ENCODE peak calls at places on chromosomes 3 and 15, in eight cellular contexts. One of them, this sample, is unnamed.

GRCh38 chr15:30033763-30034162 is 49.0 kb upstream of the GOLGA8J start:
- DNase-seq in G401: no peak
- DNase-seq in caudate nucleus: no peak
- DNase-seq in ACHN: no peak
- DNase-seq in activated effector memory CD4-positive, alpha-beta T cell treated with anti-CD3 and anti-CD28 coated beads, Interleukin-2, amount 50 U/mL, for 16 hours: no peak
- DNase-seq in cardiac fibroblast: no peak
- DNase-seq in NAMALWA: no peak
- DNase-seq in HuH-7: no peak
- DNase-seq in this sample: no peak

GRCh38 chr3:141412087-141412935 is 44.0 kb downstream of the ZBTB38 start:
- DNase-seq in G401: peak
- DNase-seq in caudate nucleus: peak
- DNase-seq in ACHN: no peak
- DNase-seq in activated effector memory CD4-positive, alpha-beta T cell treated with anti-CD3 and anti-CD28 coated beads, Interleukin-2, amount 50 U/mL, for 16 hours: peak
- DNase-seq in cardiac fibroblast: peak
- DNase-seq in NAMALWA: peak
- DNase-seq in HuH-7: no peak
- DNase-seq in this sample: peak

GRCh38 chr3:187978433-187979011 is 175.4 kb upstream of the LPP start:
- DNase-seq in G401: no peak
- DNase-seq in caudate nucleus: no peak
- DNase-seq in ACHN: no peak
- DNase-seq in activated effector memory CD4-positive, alpha-beta T cell treated with anti-CD3 and anti-CD28 coated beads, Interleukin-2, amount 50 U/mL, for 16 hours: no peak
- DNase-seq in cardiac fibroblast: peak
- DNase-seq in NAMALWA: peak
- DNase-seq in HuH-7: no peak
- DNase-seq in this sample: no peak

GRCh38 chr3:168272343-168272984 is 176.7 kb upstream of the GOLIM4 start:
- DNase-seq in G401: no peak
- DNase-seq in caudate nucleus: no peak
- DNase-seq in ACHN: no peak
- DNase-seq in activated effector memory CD4-positive, alpha-beta T cell treated with anti-CD3 and anti-CD28 coated beads, Interleukin-2, amount 50 U/mL, for 16 hours: no peak
- DNase-seq in cardiac fibroblast: no peak
- DNase-seq in NAMALWA: no peak
- DNase-seq in HuH-7: no peak
- DNase-seq in this sample: no peak

GRCh38 chr15:62606376-62607164 is 436.0 kb upstream of the TPM1 start:
- DNase-seq in G401: no peak
- DNase-seq in caudate nucleus: no peak
- DNase-seq in ACHN: peak
- DNase-seq in activated effector memory CD4-positive, alpha-beta T cell treated with anti-CD3 and anti-CD28 coated beads, Interleukin-2, amount 50 U/mL, for 16 hours: no peak
- DNase-seq in cardiac fibroblast: peak
- DNase-seq in NAMALWA: no peak
- DNase-seq in HuH-7: no peak
- DNase-seq in this sample: no peak

GRCh38 chr15:31372635-31373091 is 46.0 kb downstream of the KLF13 start:
- DNase-seq in G401: peak
- DNase-seq in caudate nucleus: peak
- DNase-seq in ACHN: no peak
- DNase-seq in activated effector memory CD4-positive, alpha-beta T cell treated with anti-CD3 and anti-CD28 coated beads, Interleukin-2, amount 50 U/mL, for 16 hours: no peak
- DNase-seq in cardiac fibroblast: peak
- DNase-seq in NAMALWA: no peak
- DNase-seq in HuH-7: no peak
- DNase-seq in this sample: no peak

GRCh38 chr3:118809696-118810498 is 224.7 kb downstream of the IGSF11 start:
- DNase-seq in G401: no peak
- DNase-seq in caudate nucleus: no peak
- DNase-seq in ACHN: no peak
- DNase-seq in activated effector memory CD4-positive, alpha-beta T cell treated with anti-CD3 and anti-CD28 coated beads, Interleukin-2, amount 50 U/mL, for 16 hours: no peak
- DNase-seq in cardiac fibroblast: no peak
- DNase-seq in NAMALWA: no peak
- DNase-seq in HuH-7: no peak
- DNase-seq in this sample: no peak

GRCh38 chr3:63047068-63047467 is 171.9 kb upstream of the CADPS start:
- DNase-seq in G401: no peak
- DNase-seq in caudate nucleus: no peak
- DNase-seq in ACHN: no peak
- DNase-seq in activated effector memory CD4-positive, alpha-beta T cell treated with anti-CD3 and anti-CD28 coated beads, Interleukin-2, amount 50 U/mL, for 16 hours: no peak
- DNase-seq in cardiac fibroblast: no peak
- DNase-seq in NAMALWA: peak
- DNase-seq in HuH-7: no peak
- DNase-seq in this sample: no peak

GRCh38 chr3:87033205-87033604 is 42.3 kb upstream of the VGLL3 start:
- DNase-seq in G401: no peak
- DNase-seq in caudate nucleus: no peak
- DNase-seq in ACHN: no peak
- DNase-seq in activated effector memory CD4-positive, alpha-beta T cell treated with anti-CD3 and anti-CD28 coated beads, Interleukin-2, amount 50 U/mL, for 16 hours: no peak
- DNase-seq in cardiac fibroblast: peak
- DNase-seq in NAMALWA: no peak
- DNase-seq in HuH-7: no peak
- DNase-seq in this sample: no peak

GRCh38 chr3:15685927-15686326 is 84.4 kb downstream of the BTD start:
- DNase-seq in G401: no peak
- DNase-seq in caudate nucleus: no peak
- DNase-seq in ACHN: no peak
- DNase-seq in activated effector memory CD4-positive, alpha-beta T cell treated with anti-CD3 and anti-CD28 coated beads, Interleukin-2, amount 50 U/mL, for 16 hours: no peak
- DNase-seq in cardiac fibroblast: no peak
- DNase-seq in NAMALWA: no peak
- DNase-seq in HuH-7: no peak
- DNase-seq in this sample: no peak

GRCh38 chr3:168531116-168531515 is 435.4 kb upstream of the GOLIM4 start:
- DNase-seq in G401: no peak
- DNase-seq in caudate nucleus: no peak
- DNase-seq in ACHN: no peak
- DNase-seq in activated effector memory CD4-positive, alpha-beta T cell treated with anti-CD3 and anti-CD28 coated beads, Interleukin-2, amount 50 U/mL, for 16 hours: no peak
- DNase-seq in cardiac fibroblast: no peak
- DNase-seq in NAMALWA: no peak
- DNase-seq in HuH-7: no peak
- DNase-seq in this sample: no peak

GRCh38 chr3:194905696-194906095 is 220.0 kb downstream of the FAM43A start:
- DNase-seq in G401: no peak
- DNase-seq in caudate nucleus: no peak
- DNase-seq in ACHN: no peak
- DNase-seq in activated effector memory CD4-positive, alpha-beta T cell treated with anti-CD3 and anti-CD28 coated beads, Interleukin-2, amount 50 U/mL, for 16 hours: no peak
- DNase-seq in cardiac fibroblast: peak
- DNase-seq in NAMALWA: peak
- DNase-seq in HuH-7: no peak
- DNase-seq in this sample: no peak

GRCh38 chr3:127673191-127674098 is 693 bp downstream of the ABTB1 start:
- DNase-seq in G401: peak
- DNase-seq in caudate nucleus: no peak
- DNase-seq in ACHN: peak
- DNase-seq in activated effector memory CD4-positive, alpha-beta T cell treated with anti-CD3 and anti-CD28 coated beads, Interleukin-2, amount 50 U/mL, for 16 hours: peak
- DNase-seq in cardiac fibroblast: peak
- DNase-seq in NAMALWA: peak
- DNase-seq in HuH-7: peak
- DNase-seq in this sample: peak